ENCODE peak calls at places on chromosomes 5 and 9, in ten cellular contexts. C is ELR, I is upper lobe of left lung, O is NCI-H2029, X is tibial nerve, V is WTC11, K is PC-9, W is spleen, M is NCI-H1436, T is WERI-Rb-1. A is an unnamed sample.

GRCh38 chr5:153565822-153566221 is 75.4 kb downstream of the GRIA1 start:
- DNase-seq in I (no peak), V (no peak), K (no peak), O (peak), C (peak), X (no peak), T (no peak), W (no peak), M (no peak), A (no peak)

GRCh38 chr5:32274548-32275420 is 38.0 kb downstream of the MTMR12 start:
- DNase-seq in O (no peak), I (no peak), X (no peak), C (no peak), K (no peak), T (no peak), V (no peak), W (no peak), M (no peak), A (no peak)

GRCh38 chr5:145958463-145958862 is 22.1 kb downstream of the SH3RF2 start:
- DNase-seq in K (no peak), M (no peak), O (no peak), I (no peak), T (no peak), V (no peak), C (no peak), W (no peak), X (no peak), A (no peak)

GRCh38 chr9:96025995-96026572 is 150.6 kb downstream of the ERCC6L2 start:
- DNase-seq in V (peak), I (no peak), K (no peak), W (no peak), O (no peak), M (no peak), X (no peak), T (peak), C (no peak), A (no peak)

GRCh38 chr5:10381805-10382204 is 28.3 kb downstream of the MARCHF6 start:
- DNase-seq in V (no peak), X (no peak), W (no peak), K (no peak), I (no peak), T (no peak), C (no peak), O (no peak), M (no peak), A (no peak)

GRCh38 chr5:154740483-154740882 is 14.7 kb upstream of the LARP1 start:
- DNase-seq in T (no peak), I (no peak), V (no peak), X (no peak), M (no peak), O (no peak), C (no peak), K (no peak), W (no peak), A (no peak)

GRCh38 chr5:141771562-141771961 is 89.5 kb upstream of the ARAP3 start:
- DNase-seq in V (no peak), C (no peak), O (no peak), W (no peak), X (no peak), T (no peak), M (no peak), I (no peak), K (peak), A (no peak)

GRCh38 chr9:137055385-137056364 is 1.8 kb upstream of the ENTPD2 start:
- DNase-seq in I (no peak), T (no peak), X (peak), C (no peak), M (no peak), O (peak), W (no peak), K (peak), V (no peak), A (no peak)

GRCh38 chr9:120610975-120611689 is 31.2 kb upstream of the CDK5RAP2 start:
- DNase-seq in O (no peak), T (no peak), X (no peak), K (no peak), W (no peak), I (no peak), V (no peak), M (no peak), C (peak), A (no peak)

GRCh38 chr9:83630938-83631457 is 8.1 kb downstream of the IDNK start:
- DNase-seq in M (no peak), T (peak), C (no peak), W (no peak), V (peak), X (no peak), O (no peak), K (no peak), I (no peak), A (no peak)

GRCh38 chr5:81761970-81762369 is 11.1 kb upstream of the SSBP2 start:
- DNase-seq in O (no peak), T (no peak), C (no peak), M (no peak), W (no peak), K (no peak), I (no peak), X (no peak), V (no peak), A (no peak)

GRCh38 chr5:44952376-44952775 is 143.6 kb downstream of the MRPS30 start:
- DNase-seq in V (peak), T (peak), K (peak), O (peak), M (peak), C (peak), I (no peak), W (no peak), X (no peak), A (peak)

GRCh38 chr5:88675159-88675757 is 207.7 kb downstream of the MEF2C start:
- DNase-seq in X (no peak), I (no peak), V (no peak), M (no peak), C (no peak), T (peak), K (no peak), W (no peak), O (peak), A (peak)